ENCODE peak calls at places on chromosomes 3 and 15, in nine cellular contexts. H is astrocyte of the spinal cord, G is skeletal muscle cell, E is vagina, C is AG04450, L is tibial artery, A is GM23248, V is fibroblast of mammary gland, Y is sigmoid colon. T is an unnamed sample.

GRCh38 chr3:127822836-127823589 is 698 bp upstream of the MGLL start:
- DNase-seq in H (no peak), G (no peak), E (peak), C (no peak), L (peak), A (peak), V (no peak), Y (peak), T (no peak)

GRCh38 chr15:63048986-63049665 is 6.6 kb downstream of the TPM1 start:
- DNase-seq in H (peak), G (no peak), E (no peak), C (no peak), L (no peak), A (peak), V (peak), Y (peak), T (peak)

GRCh38 chr15:91456251-91456718 is 356.2 kb downstream of the SV2B start:
- DNase-seq in H (peak), G (peak), E (no peak), C (peak), L (no peak), A (peak), V (peak), Y (no peak), T (peak)

GRCh38 chr3:42964286-42964685 is 14.8 kb upstream of the GASK1A start:
- DNase-seq in H (no peak), G (no peak), E (no peak), C (no peak), L (no peak), A (no peak), V (no peak), Y (no peak), T (no peak)

GRCh38 chr3:52552089-52552488 is 15.7 kb downstream of the UQCC5 start:
- DNase-seq in H (no peak), G (no peak), E (no peak), C (no peak), L (no peak), A (peak), V (no peak), Y (no peak), T (peak)

GRCh38 chr15:59917504-59918157 is 86.5 kb upstream of the FOXB1 start:
- DNase-seq in H (peak), G (no peak), E (no peak), C (no peak), L (no peak), A (peak), V (peak), Y (no peak), T (peak)

GRCh38 chr3:152874896-152875749 is 40.2 kb downstream of the P2RY1 start:
- DNase-seq in H (no peak), G (no peak), E (no peak), C (no peak), L (no peak), A (no peak), V (no peak), Y (no peak), T (peak)

GRCh38 chr3:169133178-169134161 is 530.0 kb downstream of the MECOM start:
- DNase-seq in H (peak), G (no peak), E (no peak), C (no peak), L (no peak), A (peak), V (peak), Y (no peak), T (peak)

GRCh38 chr15:33091983-33092688 is 102.4 kb downstream of the FMN1 start:
- DNase-seq in H (no peak), G (no peak), E (no peak), C (no peak), L (no peak), A (no peak), V (no peak), Y (no peak), T (no peak)

GRCh38 chr15:31223478-31224350 is 102.9 kb upstream of the KLF13 start:
- DNase-seq in H (peak), G (no peak), E (no peak), C (no peak), L (no peak), A (no peak), V (no peak), Y (no peak), T (no peak)

GRCh38 chr3:48558446-48559134 is 2.0 kb upstream of the PFKFB4 start:
- DNase-seq in H (no peak), G (no peak), E (no peak), C (no peak), L (peak), A (no peak), V (no peak), Y (peak), T (no peak)

GRCh38 chr3:104206925-104207324 is 1159.8 kb upstream of the ALCAM start:
- DNase-seq in H (no peak), G (no peak), E (no peak), C (no peak), L (no peak), A (no peak), V (no peak), Y (no peak), T (peak)

GRCh38 chr3:15331072-15331605 is 1.2 kb downstream of the SH3BP5 start:
- DNase-seq in H (no peak), G (no peak), E (no peak), C (no peak), L (no peak), A (no peak), V (no peak), Y (no peak), T (no peak)

GRCh38 chr3:15331606-15332404 is 581 bp downstream of the SH3BP5 start:
- DNase-seq in H (no peak), G (no peak), E (no peak), C (no peak), L (peak), A (peak), V (peak), Y (peak), T (no peak)

GRCh38 chr3:15332405-15333098 is at the start of gene SH3BP5:
- DNase-seq in H (peak), G (no peak), E (no peak), C (no peak), L (peak), A (peak), V (peak), Y (peak), T (peak)

GRCh38 chr3:15333957-15334263 is 1.5 kb upstream of the SH3BP5 start:
- DNase-seq in H (no peak), G (no peak), E (no peak), C (no peak), L (no peak), A (no peak), V (no peak), Y (no peak), T (no peak)

DNA sequence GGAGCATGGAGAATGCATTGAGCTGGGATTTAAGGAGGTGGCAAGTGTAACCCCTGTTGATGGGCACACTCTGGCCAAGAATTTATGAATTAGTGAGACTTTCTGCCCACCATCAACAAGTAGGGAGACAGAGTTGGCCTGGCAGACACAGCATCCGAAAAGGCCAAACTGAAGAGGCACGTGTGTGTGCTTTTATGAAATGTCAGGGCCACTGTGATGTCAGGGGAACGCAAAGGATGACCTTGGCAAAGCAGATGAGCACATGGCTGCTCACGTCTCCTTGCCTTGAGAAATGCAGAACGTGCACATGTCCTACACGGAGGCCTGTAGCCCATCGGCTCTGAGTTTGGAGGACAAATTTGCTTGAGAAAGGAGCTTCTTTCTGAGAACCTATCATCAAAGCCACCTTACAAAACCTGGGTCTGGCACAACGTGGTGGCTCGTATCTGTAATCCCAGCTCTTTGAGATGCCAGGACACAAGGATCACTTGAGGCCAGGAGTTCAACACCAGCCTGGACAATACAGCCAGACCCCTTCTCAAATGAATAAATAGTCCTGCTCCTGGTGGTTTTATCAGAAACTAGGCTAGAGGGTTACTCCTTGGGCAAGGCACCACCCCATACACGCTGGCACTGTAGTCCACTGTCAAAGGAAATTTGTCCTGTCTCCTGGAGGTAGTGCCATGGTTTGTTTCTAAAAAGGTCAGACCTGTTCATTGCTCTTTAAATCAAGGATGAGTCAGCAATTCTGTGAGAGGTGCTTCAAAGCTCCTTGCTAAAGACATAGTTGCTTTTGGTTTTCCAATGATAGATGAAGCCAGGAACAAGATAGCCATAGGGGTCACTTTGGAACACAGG is 942 bp upstream of the SH3BP5 start:
- DNase-seq in H (no peak), G (no peak), E (no peak), C (no peak), L (no peak), A (peak), V (no peak), Y (no peak), T (no peak)
- H3K4me3 ChIP-seq in H (no peak), G (no peak), E (peak), C (no peak), L (peak), A (peak), V (peak), Y (peak), T (no peak)

GRCh38 chr15:40929730-40930429 is 740 bp downstream of the DLL4 start:
- DNase-seq in H (peak), G (no peak), E (no peak), C (no peak), L (no peak), A (peak), V (peak), Y (no peak), T (no peak)
- H3K4me3 ChIP-seq in H (peak), G (peak), E (peak), C (peak), L (peak), A (peak), V (no peak), Y (peak), T (peak)

GRCh38 chr15:46039703-46040102 is 404.9 kb downstream of the SQOR start:
- DNase-seq in H (no peak), G (no peak), E (no peak), C (no peak), L (no peak), A (no peak), V (no peak), Y (no peak), T (no peak)
- H3K4me3 ChIP-seq in H (no peak), G (no peak), E (no peak), C (no peak), L (no peak), A (no peak), V (no peak), Y (no peak), T (no peak)

DNA sequence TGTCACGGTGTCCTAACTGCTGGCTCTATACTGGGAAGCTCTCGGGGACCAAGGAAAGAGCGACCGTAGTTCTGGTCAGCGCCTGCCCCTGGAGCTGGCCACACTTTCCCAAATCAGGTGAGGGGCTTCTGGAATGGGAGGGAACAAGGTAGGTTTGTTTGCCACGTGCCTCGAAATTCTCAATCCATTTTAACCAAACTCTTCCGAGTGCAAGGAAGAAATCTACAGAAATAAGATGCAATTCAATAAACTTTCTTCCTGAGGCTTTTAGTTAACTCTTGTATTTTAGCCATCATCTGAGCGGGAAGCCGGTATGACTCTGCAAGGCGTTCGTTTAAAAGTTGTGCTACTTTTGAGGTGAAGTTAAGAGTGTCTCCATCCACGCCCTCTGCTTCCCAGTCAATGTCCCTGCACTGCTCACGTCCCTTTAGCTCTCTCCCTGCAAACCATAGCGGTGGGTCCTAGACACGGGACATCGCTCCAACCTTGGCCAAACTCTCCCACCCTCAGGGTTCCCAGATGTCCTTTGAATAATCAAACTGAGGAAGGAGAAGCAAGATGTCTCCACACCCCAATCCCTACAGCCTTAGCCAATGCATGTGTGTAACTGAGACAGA is 595 bp downstream of the AGTR1 start:
- DNase-seq in H (no peak), G (no peak), E (no peak), C (no peak), L (peak), A (peak), V (no peak), Y (no peak), T (no peak)
- H3K4me3 ChIP-seq in H (peak), G (peak), E (peak), C (peak), L (peak), A (peak), V (peak), Y (peak), T (no peak)

GRCh38 chr15:98421419-98422085 is 226.8 kb upstream of the IGF1R start:
- DNase-seq in H (peak), G (no peak), E (no peak), C (no peak), L (peak), A (peak), V (peak), Y (peak), T (no peak)
- H3K4me3 ChIP-seq in H (no peak), G (peak), E (peak), C (peak), L (peak), A (peak), V (no peak), Y (peak), T (peak)

GRCh38 chr3:100879445-100879844 is 113.8 kb downstream of the ABI3BP start:
- DNase-seq in H (no peak), G (no peak), E (no peak), C (no peak), L (no peak), A (no peak), V (no peak), Y (no peak), T (no peak)
- H3K4me3 ChIP-seq in H (no peak), G (no peak), E (no peak), C (no peak), L (no peak), A (no peak), V (no peak), Y (no peak), T (no peak)

GRCh38 chr3:174858353-174858752 is 781 bp upstream of the NAALADL2 start:
- DNase-seq in H (no peak), G (no peak), E (no peak), C (no peak), L (no peak), A (no peak), V (no peak), Y (no peak), T (peak)
- H3K4me3 ChIP-seq in H (no peak), G (no peak), E (no peak), C (no peak), L (no peak), A (no peak), V (no peak), Y (no peak), T (no peak)

GRCh38 chr15:35256555-35256954 is 171.5 kb upstream of the NANOGP8 start:
- DNase-seq in H (no peak), G (peak), E (no peak), C (no peak), L (no peak), A (peak), V (peak), Y (no peak), T (peak)

GRCh38 chr15:35252351-35252865 is 167.3 kb upstream of the NANOGP8 start:
- DNase-seq in H (no peak), G (no peak), E (no peak), C (no peak), L (no peak), A (no peak), V (no peak), Y (no peak), T (no peak)

GRCh38 chr15:35256141-35256540 is 171.0 kb upstream of the NANOGP8 start:
- DNase-seq in H (no peak), G (no peak), E (no peak), C (no peak), L (no peak), A (no peak), V (no peak), Y (no peak), T (no peak)

DNA sequence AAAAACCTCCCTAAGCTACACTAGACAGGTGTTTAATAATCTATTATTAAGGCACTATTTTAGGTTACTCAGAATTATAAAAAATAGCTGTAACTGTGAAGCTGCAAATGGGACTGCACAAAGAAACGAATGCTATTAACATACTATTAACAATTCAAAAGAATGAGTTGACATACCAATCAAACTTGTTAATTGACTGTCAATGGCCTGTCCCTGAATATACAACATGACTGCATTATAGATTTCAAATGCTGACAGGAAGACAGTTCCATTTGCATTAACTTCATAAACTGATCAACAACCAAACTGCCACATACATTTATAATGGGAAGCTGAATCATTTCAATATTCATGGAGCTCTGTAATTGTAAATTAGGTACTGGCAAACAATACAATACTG is 169.0 kb upstream of the NANOGP8 start:
- DNase-seq in H (no peak), G (no peak), E (no peak), C (no peak), L (no peak), A (no peak), V (no peak), Y (no peak), T (no peak)
- H3K4me3 ChIP-seq in H (no peak), G (no peak), E (no peak), C (no peak), L (no peak), A (no peak), V (no peak), Y (no peak), T (no peak)

GRCh38 chr3:177832862-177833261 is 635.6 kb upstream of the TBL1XR1 start:
- DNase-seq in H (no peak), G (no peak), E (no peak), C (no peak), L (no peak), A (no peak), V (peak), Y (no peak), T (no peak)
- H3K4me3 ChIP-seq in H (no peak), G (no peak), E (no peak), C (no peak), L (no peak), A (no peak), V (no peak), Y (no peak), T (no peak)

DNA sequence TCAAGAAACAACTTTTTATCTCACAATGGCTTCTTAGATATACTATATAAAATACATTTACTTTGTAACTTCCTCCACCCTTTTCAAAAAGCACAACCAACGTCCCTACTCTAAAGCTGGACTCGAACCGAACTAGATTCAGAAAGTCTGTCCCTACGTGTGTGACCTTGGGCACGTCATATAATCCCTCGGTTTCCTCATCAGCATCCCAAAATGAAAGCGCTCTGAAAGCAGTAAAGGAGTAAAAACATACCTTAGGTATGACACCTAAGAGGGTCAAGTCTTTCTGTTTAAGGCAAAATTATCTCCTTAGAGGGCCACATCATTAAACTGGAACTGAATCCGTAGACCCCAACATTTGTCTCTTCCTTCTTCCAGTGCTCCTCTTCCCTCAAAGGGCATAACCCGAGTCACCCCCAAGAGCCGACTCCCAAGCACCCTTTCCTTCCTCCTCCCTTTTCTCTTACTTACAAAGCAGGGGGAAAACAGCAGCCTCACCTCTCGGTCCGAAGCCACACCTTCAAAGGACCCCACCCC is 663 bp downstream of the PDCD10 start:
- DNase-seq in H (peak), G (no peak), E (no peak), C (no peak), L (no peak), A (peak), V (peak), Y (no peak), T (peak)
- H3K4me3 ChIP-seq in H (peak), G (peak), E (peak), C (peak), L (peak), A (peak), V (peak), Y (peak), T (peak)